ENCODE peak calls at places on chromosomes 7 and 10, in seven cellular contexts. D is esophagus muscularis mucosa, O is transverse colon, Z is A549, R is HepG2, S is GM12878, F is upper lobe of left lung. M is an unnamed sample.
A peak's percentile ranks its signal among the peaks of the same experiment; 100 is the strongest.

GRCh38 chr7:140044251-140044650 is 18.5 kb downstream of the PARP12 start:
- DNase-seq in Z (no peak), O (no peak), R (no peak), F (no peak), D (peak; percentile 37), S (no peak), M (no peak)

GRCh38 chr7:47039899-47040298 is 542.0 kb downstream of the TNS3 start:
- DNase-seq in R (no peak), D (peak; percentile 45), S (no peak), Z (no peak), O (no peak), F (no peak), M (no peak)

GRCh38 chr10:89279449-89279869 is 22.4 kb upstream of the IFIT2 start:
- DNase-seq in R (no peak), F (no peak), Z (no peak), D (no peak), S (no peak), O (no peak), M (no peak)

GRCh38 chr10:102299873-102300272 is 54.5 kb downstream of the GBF1 start:
- DNase-seq in Z (no peak), O (no peak), R (no peak), F (no peak), D (no peak), S (no peak), M (no peak)

GRCh38 chr10:69569144-69569934 is 3.9 kb downstream of the NEUROG3 start:
- DNase-seq in D (no peak), R (no peak), Z (no peak), S (no peak), F (no peak), O (no peak), M (no peak)

GRCh38 chr7:156773966-156774365 is 119.0 kb downstream of the LMBR1 start:
- DNase-seq in F (no peak), O (no peak), S (no peak), D (no peak), Z (no peak), R (no peak), M (no peak)

GRCh38 chr7:28297821-28298439 is 114.4 kb upstream of the CREB5 start:
- DNase-seq in S (no peak), D (no peak), O (no peak), R (no peak), Z (no peak), F (no peak), M (no peak)

GRCh38 chr7:158471716-158472115 is 115.9 kb downstream of the PTPRN2 start:
- DNase-seq in F (no peak), S (no peak), O (no peak), R (no peak), D (no peak), Z (no peak), M (no peak)

GRCh38 chr10:101301111-101301731 is 52.7 kb upstream of the BTRC start:
- DNase-seq in D (no peak), F (peak; percentile 29), R (peak; percentile 51), S (no peak), O (peak; percentile 18), Z (peak; percentile 60), M (no peak)

GRCh38 chr7:51023547-51023946 is 240.9 kb upstream of the GRB10 start:
- DNase-seq in O (no peak), R (no peak), S (no peak), D (peak; percentile 74), Z (no peak), F (no peak), M (no peak)

GRCh38 chr10:1043532-1043995 is 5.4 kb downstream of the IDI1 start:
- DNase-seq in S (peak; percentile 72), O (peak; percentile 44), F (peak; percentile 71), D (no peak), R (no peak), Z (no peak), M (no peak)

GRCh38 chr7:103988468-103989199 is 824 bp downstream of the RELN start:
- DNase-seq in Z (no peak), F (no peak), S (no peak), R (peak; percentile 8), O (no peak), D (no peak), M (no peak)

GRCh38 chr7:5557920-5558401 is 134.3 kb upstream of the TNRC18 start:
- DNase-seq in F (peak; percentile 84), D (no peak), S (peak; percentile 67), O (peak; percentile 67), R (peak; percentile 63), Z (no peak), M (peak; percentile 78)

GRCh38 chr7:105306160-105306784 is 82.4 kb downstream of the SRPK2 start:
- DNase-seq in Z (no peak), O (no peak), R (no peak), S (no peak), D (no peak), F (no peak), M (no peak)

GRCh38 chr7:140631602-140632001 is 9.0 kb downstream of the DENND2A start:
- DNase-seq in S (no peak), R (no peak), D (no peak), Z (no peak), O (no peak), F (no peak), M (no peak)

GRCh38 chr7:159093351-159093971 is 51.2 kb downstream of the VIPR2 start:
- DNase-seq in S (no peak), D (no peak), R (no peak), Z (no peak), F (no peak), O (peak; percentile 5), M (peak; percentile 76)

GRCh38 chr7:123502216-123502615 is 32.2 kb downstream of the IQUB start:
- DNase-seq in R (no peak), S (no peak), Z (no peak), D (no peak), F (no peak), O (no peak), M (no peak)

GRCh38 chr7:105674200-105675030 is 93.1 kb upstream of the EFCAB10 start:
- DNase-seq in F (no peak), Z (no peak), S (no peak), R (no peak), D (no peak), O (no peak), M (no peak)

GRCh38 chr7:140940866-140941265 is 16.1 kb upstream of the BRAF start:
- DNase-seq in D (no peak), R (no peak), F (no peak), S (no peak), Z (no peak), O (no peak), M (no peak)

GRCh38 chr7:129684777-129685176 is 73.3 kb downstream of the NRF1 start:
- DNase-seq in F (no peak), Z (no peak), D (no peak), R (peak; percentile 23), S (no peak), O (no peak), M (no peak)

GRCh38 chr7:157339777-157340677 is 3.2 kb downstream of the DNAJB6 start:
- DNase-seq in F (peak; percentile 60), Z (peak; percentile 75), O (peak; percentile 70), D (no peak), S (no peak), R (peak; percentile 60), M (no peak)

GRCh38 chr7:121126201-121126600 is 137.7 kb downstream of the CPED1 start:
- DNase-seq in F (no peak), Z (no peak), R (no peak), S (no peak), O (no peak), D (no peak), M (no peak)

GRCh38 chr7:80170445-80170844 is 35.8 kb downstream of the GNAI1 start:
- DNase-seq in F (no peak), O (no peak), R (no peak), D (no peak), S (no peak), Z (no peak), M (no peak)

DNA sequence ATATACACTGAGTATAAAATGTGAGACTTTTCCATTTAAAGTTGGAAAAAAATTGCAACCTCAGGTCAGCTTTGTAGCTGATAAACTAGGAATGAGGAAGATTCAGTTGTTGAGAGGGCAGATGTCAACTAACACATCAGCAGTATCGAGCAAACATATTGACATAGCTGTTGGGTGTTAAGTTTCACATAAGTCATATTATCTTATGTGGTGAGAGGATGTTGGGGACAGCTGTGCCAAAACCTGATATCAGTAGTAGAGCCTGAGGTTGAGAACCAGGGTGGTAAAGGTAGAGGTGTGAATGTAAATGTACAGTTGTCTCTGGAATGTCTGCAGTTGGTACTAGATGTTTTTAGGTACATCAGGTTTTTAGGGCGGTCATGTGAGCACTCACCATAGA is 5.0 kb downstream of the ZRANB1 start:
- DNase-seq in D (no peak), S (no peak), Z (no peak), R (no peak), F (no peak), O (no peak), M (no peak)
- TF ChIP-seq EP300 in D (no peak), S (no peak), Z (no peak), R (no peak), F (no peak), O (no peak), M (no peak)

DNA sequence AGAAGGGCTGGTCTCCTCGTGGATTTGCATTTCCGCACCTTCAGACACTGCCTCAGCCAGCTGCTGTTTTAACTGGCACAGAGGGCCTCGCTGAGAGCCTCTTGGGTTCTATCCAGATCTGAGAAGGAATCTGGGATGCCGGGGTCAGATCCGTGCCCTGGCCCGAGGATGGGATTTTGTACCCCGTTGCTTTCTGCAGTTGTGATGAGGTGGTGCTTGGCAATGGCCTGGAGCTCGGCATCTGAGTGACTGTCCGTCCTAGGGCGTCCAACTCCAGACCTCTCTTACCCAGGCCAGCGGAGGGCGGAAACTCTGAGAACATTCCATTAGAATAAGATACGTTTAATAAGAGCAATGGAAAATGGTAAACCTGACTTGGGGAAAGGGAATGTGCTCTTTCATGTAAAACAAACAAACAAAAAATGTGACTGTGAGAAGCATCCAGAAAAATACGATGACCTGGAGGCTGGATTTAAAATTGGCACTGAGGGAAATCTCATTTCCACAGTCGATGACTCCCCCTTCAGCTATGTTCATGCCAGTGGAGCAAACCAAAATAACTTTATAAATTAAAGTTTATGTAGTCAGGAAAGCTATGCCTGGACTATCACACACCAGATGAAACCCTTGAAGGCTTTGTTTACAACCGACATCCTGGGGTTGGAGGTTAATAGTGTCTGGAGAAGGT is 39.6 kb downstream of the GRK5 start:
- DNase-seq in F (no peak), D (no peak), Z (no peak), R (no peak), O (no peak), S (no peak), M (no peak)
- TF ChIP-seq CTCF in F (no peak), D (peak; percentile 10), Z (no peak), R (no peak), O (no peak), S (no peak), M (no peak)

GRCh38 chr7:43248961-43249807 is 136.7 kb downstream of the HECW1 start:
- DNase-seq in O (peak; percentile 50), Z (peak; percentile 86), R (no peak), D (peak; percentile 88), F (peak; percentile 28), S (no peak), M (peak; percentile 61)
- TF ChIP-seq POLR2A in O (no peak), Z (peak; percentile 54), R (no peak), D (no peak), F (no peak), S (no peak), M (no peak)

DNA sequence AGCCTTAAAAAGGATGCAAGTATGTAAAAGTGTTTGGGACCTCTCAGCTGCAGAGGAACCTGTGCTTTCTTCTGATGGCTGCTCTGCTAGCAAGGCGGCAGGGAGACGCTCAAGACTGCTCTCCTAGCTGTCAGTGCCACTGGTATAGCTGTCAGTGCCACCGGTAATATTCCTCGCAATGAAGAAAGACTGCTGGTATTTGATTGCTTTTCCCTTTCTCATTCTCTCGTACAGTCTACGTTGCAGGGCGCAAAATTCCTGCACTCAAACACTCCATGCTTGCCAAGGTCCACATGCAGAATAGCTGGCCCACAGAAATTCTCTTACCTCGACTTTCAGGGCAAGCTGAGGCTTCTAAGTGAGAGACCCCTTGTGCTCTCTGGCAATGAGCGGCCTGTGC is 432.6 kb upstream of the KLF6 start:
- DNase-seq in Z (no peak), D (no peak), R (no peak), O (peak; percentile 28), S (no peak), F (no peak), M (no peak)
- TF ChIP-seq EP300 in Z (no peak), D (no peak), R (no peak), O (no peak), S (no peak), F (no peak), M (no peak)